ENCODE peak calls at places on chromosomes 12 and 14, in seven cellular contexts. D is heart left ventricle, T is HCT116, G is upper lobe of left lung, H is A549, O is HepG2, U is gastrocnemius medialis. J is an unnamed sample.

GRCh38 chr12:117044790-117045174 is 54.4 kb downstream of the TESC start:
- ATAC-seq in T (no peak), H (no peak), O (peak; percentile 46), G (no peak), U (no peak), D (no peak), J (no peak)

GRCh38 chr14:51039285-51039684 is 55.6 kb downstream of the TRIM9 start:
- ATAC-seq in U (no peak), G (no peak), T (no peak), H (no peak), O (no peak), D (no peak), J (no peak)

GRCh38 chr12:4909734-4910501 is at the start of gene KCNA1:
- ATAC-seq in T (no peak), D (peak; percentile 59), G (peak; percentile 76), U (no peak), H (no peak), O (no peak), J (peak; percentile 31)

GRCh38 chr12:4293942-4294505 is 20.5 kb downstream of the CCND2 start:
- ATAC-seq in T (no peak), D (peak; percentile 48), G (no peak), H (no peak), O (peak; percentile 68), U (no peak), J (no peak)

GRCh38 chr12:80216890-80217559 is 117.7 kb downstream of the OTOGL start:
- ATAC-seq in D (no peak), U (no peak), T (no peak), G (no peak), H (no peak), O (no peak), J (no peak)

GRCh38 chr12:61536525-61536924 is 723.7 kb upstream of the USP15 start:
- ATAC-seq in H (no peak), U (no peak), D (no peak), G (no peak), O (no peak), T (no peak), J (peak; percentile 43)

GRCh38 chr12:50924439-50925341 is 27.7 kb upstream of the HIGD1C start:
- ATAC-seq in G (peak; percentile 95), H (no peak), T (peak; percentile 88), U (peak; percentile 85), D (peak; percentile 95), O (peak; percentile 87), J (peak; percentile 96)

GRCh38 chr12:94618995-94619695 is 31.2 kb downstream of the TMCC3 start:
- ATAC-seq in G (no peak), H (peak; percentile 17), T (peak; percentile 56), D (no peak), U (no peak), O (no peak), J (no peak)

GRCh38 chr12:115305867-115306266 is 621.9 kb upstream of the TBX3 start:
- ATAC-seq in G (no peak), U (no peak), H (no peak), T (no peak), D (peak; percentile 49), O (no peak), J (no peak)

GRCh38 chr12:95600567-95600966 is 49.3 kb upstream of the USP44 start:
- ATAC-seq in T (no peak), O (no peak), G (no peak), H (no peak), U (peak; percentile 33), D (peak; percentile 64), J (peak; percentile 50)

GRCh38 chr12:11739980-11740379 is 90.5 kb downstream of the ETV6 start:
- ATAC-seq in O (no peak), G (no peak), U (no peak), D (no peak), T (no peak), H (no peak), J (no peak)

GRCh38 chr14:34018564-34019244 is 67.8 kb upstream of the EGLN3 start:
- ATAC-seq in O (peak; percentile 22), D (peak; percentile 84), H (no peak), U (peak; percentile 81), T (no peak), G (peak; percentile 68), J (peak; percentile 67)

GRCh38 chr12:100901266-100901665 is 106.7 kb downstream of the ANO4 start:
- ATAC-seq in G (no peak), H (no peak), O (no peak), D (no peak), U (no peak), T (no peak), J (no peak)

GRCh38 chr14:103828315-103828967 is 18.9 kb downstream of the PPP1R13B start:
- ATAC-seq in U (no peak), T (no peak), G (no peak), H (no peak), D (peak; percentile 38), O (no peak), J (peak; percentile 28)

GRCh38 chr14:30227871-30228270 is 300.2 kb upstream of the PRKD1 start:
- ATAC-seq in O (no peak), U (peak; percentile 46), T (no peak), H (no peak), D (no peak), G (peak; percentile 63), J (peak; percentile 58)

GRCh38 chr14:75018684-75019083 is 16.0 kb downstream of the EIF2B2 start:
- ATAC-seq in D (no peak), H (no peak), G (no peak), O (no peak), U (no peak), T (no peak), J (no peak)

GRCh38 chr12:95150501-95150900 is 66.8 kb downstream of the FGD6 start:
- ATAC-seq in G (no peak), D (no peak), H (no peak), U (no peak), T (no peak), O (no peak), J (no peak)

GRCh38 chr12:131736807-131737484 is 26.1 kb downstream of the SFSWAP start:
- ATAC-seq in O (no peak), U (no peak), T (peak; percentile 98), D (peak; percentile 34), H (peak; percentile 87), G (peak; percentile 69), J (no peak)

GRCh38 chr14:58297412-58297761 is 968 bp upstream of the ARID4A start:
- ATAC-seq in D (peak; percentile 0), H (peak; percentile 7), T (no peak), O (no peak), G (peak; percentile 2), U (peak; percentile 7), J (no peak)

GRCh38 chr14:65251213-65251612 is 148.9 kb upstream of the MAX start:
- ATAC-seq in H (no peak), G (peak; percentile 94), U (peak; percentile 82), D (peak; percentile 70), O (no peak), T (no peak), J (peak; percentile 89)

GRCh38 chr12:12784911-12785814 is at the start of gene APOLD1:
- ATAC-seq in T (no peak), D (peak; percentile 53), H (no peak), O (no peak), U (peak; percentile 34), G (no peak), J (peak; percentile 53)

GRCh38 chr14:81384900-81385299 is 15.2 kb downstream of the STON2 start:
- ATAC-seq in U (peak; percentile 75), O (no peak), G (peak; percentile 71), D (peak; percentile 63), H (no peak), T (no peak), J (peak; percentile 86)

GRCh38 chr12:14213542-14213941 is 151.9 kb upstream of the ATF7IP start:
- ATAC-seq in O (no peak), G (no peak), T (peak; percentile 36), D (no peak), H (no peak), U (no peak), J (no peak)

GRCh38 chr12:9597365-9597764 is 10.4 kb downstream of the KLRB1 start:
- ATAC-seq in G (no peak), D (no peak), H (no peak), U (no peak), O (no peak), T (no peak), J (no peak)

GRCh38 chr12:53078425-53079225 is 565 bp downstream of the SPRYD3 start:
- ATAC-seq in T (peak; percentile 38), U (peak; percentile 47), H (peak; percentile 79), D (no peak), O (peak; percentile 34), G (peak; percentile 0), J (no peak)

GRCh38 chr14:81247271-81247766 is 26.6 kb upstream of the GTF2A1 start:
- ATAC-seq in G (peak; percentile 21), H (no peak), T (no peak), O (peak; percentile 66), D (no peak), U (peak; percentile 25), J (no peak)

GRCh38 chr12:643478-644292 is 19.6 kb downstream of the NINJ2 start:
- ATAC-seq in T (no peak), D (no peak), H (no peak), G (peak; percentile 16), U (no peak), O (no peak), J (peak; percentile 1)

GRCh38 chr12:92185052-92185451 is 39.4 kb upstream of the BTG1 start:
- ATAC-seq in O (no peak), H (no peak), G (no peak), D (no peak), T (no peak), U (no peak), J (no peak)

GRCh38 chr12:18942669-18943068 is 186.9 kb upstream of the PLEKHA5 start:
- ATAC-seq in O (no peak), T (no peak), U (no peak), D (no peak), G (no peak), H (no peak), J (no peak)
- TF ChIP-seq POLR2A in O (no peak), T (no peak), U (no peak), D (no peak), G (no peak), H (no peak), J (no peak)

DNA sequence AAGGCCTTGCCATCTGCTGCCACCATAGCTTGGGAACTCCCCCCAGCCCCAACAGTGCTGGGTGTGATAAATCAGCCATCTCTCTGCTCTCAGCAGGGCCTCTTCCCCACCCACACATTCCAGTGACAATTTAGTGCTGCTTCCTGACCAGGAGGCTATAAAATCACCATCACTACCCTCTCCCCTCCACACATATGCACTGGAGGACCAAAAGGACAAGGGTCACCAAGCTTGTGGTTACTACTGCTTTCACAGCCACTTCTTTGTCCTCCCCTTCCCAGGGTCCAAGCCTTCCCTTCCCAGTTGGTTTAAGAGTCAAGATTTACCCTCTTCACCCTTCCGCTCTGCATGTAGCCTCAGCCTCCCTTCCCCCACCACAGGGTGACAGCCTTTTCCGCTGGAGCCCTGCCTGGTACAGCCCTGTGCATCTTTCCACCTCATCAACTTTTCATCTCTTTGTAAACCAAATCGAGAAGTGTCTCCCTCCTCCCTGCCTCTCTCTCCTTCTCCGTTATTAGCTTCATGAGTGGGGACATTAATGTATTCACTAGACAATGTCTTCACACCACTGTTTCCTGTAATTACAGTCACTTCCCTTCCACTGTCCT is 9.4 kb downstream of the PSMB5 start:
- ATAC-seq in H (peak; percentile 19), T (peak; percentile 40), U (no peak), O (peak; percentile 11), D (peak; percentile 19), G (no peak), J (no peak)
- TF ChIP-seq POLR2A in H (no peak), T (no peak), U (no peak), O (peak; percentile 52), D (no peak), G (no peak), J (no peak)

GRCh38 chr12:104986022-104986941 is at the start of gene NOPCHAP1:
- ATAC-seq in O (peak; percentile 99), D (peak; percentile 100), U (peak; percentile 100), H (peak; percentile 100), G (peak; percentile 100), T (peak; percentile 99), J (peak; percentile 100)
- TF ChIP-seq POLR2A in O (peak; percentile 86), D (no peak), U (no peak), H (peak; percentile 98), G (peak; percentile 83), T (peak; percentile 72), J (peak; percentile 45)

GRCh38 chr14:49582211-49582977 is 3.8 kb downstream of the RPS29 start:
- ATAC-seq in O (no peak), G (no peak), H (no peak), T (no peak), U (no peak), D (no peak), J (no peak)
- TF ChIP-seq POLR2A in O (peak; percentile 78), G (no peak), H (no peak), T (peak; percentile 10), U (no peak), D (no peak), J (no peak)

J was measured in gastroesophageal sphincter.